ENCODE peak calls at places on chromosomes 11 and 22, in eight cellular contexts. I is tibial nerve; H is stimulated activated CD4-positive, alpha-beta T cell treated with anti-CD3 and anti-CD28 coated beads, Interleukin-1b, Interleukin-23, amount 100 ng/mL, for 1 hour; B is activated CD4-positive, alpha-beta T cell treated with anti-CD3 and anti-CD28 coated beads, Interleukin-2, amount 50 U/mL, for 24 hours; G is HuH-7; L is T-cell; J is cortex of kidney; D is NK-92 treated with Interleukin-12 subunit alpha and Interleukin-12 subunit beta, amount 100 ng/mL, for 24 hours. F is an unnamed sample.

GRCh38 chr11:119375629-119376196 is 5.8 kb downstream of the USP2 start:
- DNase-seq in I (peak; percentile 63), H (no peak), B (no peak), G (no peak), L (no peak), J (no peak), D (no peak), F (no peak)

GRCh38 chr22:17100621-17101020 is 15.8 kb downstream of the IL17RA start:
- DNase-seq in I (no peak), H (no peak), B (no peak), G (no peak), L (no peak), J (no peak), D (no peak), F (no peak)

GRCh38 chr11:121421149-121421906 is 30.8 kb upstream of the SORL1 start:
- DNase-seq in I (no peak), H (no peak), B (no peak), G (no peak), L (no peak), J (no peak), D (no peak), F (no peak)

GRCh38 chr11:20406484-20406883 is 19.0 kb downstream of the PRMT3 start:
- DNase-seq in I (no peak), H (no peak), B (no peak), G (no peak), L (no peak), J (no peak), D (no peak), F (no peak)

GRCh38 chr11:36282926-36283325 is 6.3 kb downstream of the COMMD9 start:
- DNase-seq in I (no peak), H (no peak), B (no peak), G (no peak), L (no peak), J (no peak), D (no peak), F (no peak)

GRCh38 chr22:21995660-21996059 is 13.1 kb upstream of the TOP3B start:
- DNase-seq in I (no peak), H (no peak), B (no peak), G (no peak), L (no peak), J (no peak), D (no peak), F (no peak)

GRCh38 chr11:37572491-37573171 is 974.6 kb upstream of the RAG2 start:
- DNase-seq in I (no peak), H (no peak), B (no peak), G (no peak), L (no peak), J (no peak), D (no peak), F (no peak)

GRCh38 chr22:37818397-37819099 is 4.6 kb upstream of the GALR3 start:
- DNase-seq in I (no peak), H (peak; percentile 46), B (peak; percentile 51), G (peak; percentile 87), L (peak; percentile 53), J (no peak), D (no peak), F (no peak)

GRCh38 chr11:17692006-17692405 is 27.4 kb upstream of the MYOD1 start:
- DNase-seq in I (no peak), H (no peak), B (no peak), G (no peak), L (no peak), J (no peak), D (no peak), F (no peak)

GRCh38 chr11:92794783-92795182 is 174.7 kb upstream of the MTNR1B start:
- DNase-seq in I (no peak), H (no peak), B (no peak), G (no peak), L (no peak), J (no peak), D (no peak), F (no peak)

GRCh38 chr11:91248199-91248807 is 976.3 kb upstream of the FAT3 start:
- DNase-seq in I (no peak), H (no peak), B (no peak), G (no peak), L (no peak), J (no peak), D (no peak), F (peak; percentile 23)

GRCh38 chr11:84543367-84544159 is 1083.6 kb downstream of the DLG2 start:
- DNase-seq in I (no peak), H (no peak), B (no peak), G (no peak), L (no peak), J (no peak), D (no peak), F (no peak)

GRCh38 chr22:18110194-18110943 is at the start of gene TUBA8:
- DNase-seq in I (no peak), H (peak; percentile 18), B (no peak), G (peak; percentile 52), L (no peak), J (no peak), D (no peak), F (no peak)

GRCh38 chr11:121514998-121515671 is 62.4 kb upstream of the SORL1-AS1 start:
- DNase-seq in I (no peak), H (no peak), B (no peak), G (no peak), L (no peak), J (no peak), D (no peak), F (no peak)

GRCh38 chr11:296976-297665 is 2.2 kb downstream of the IFITM5 start:
- DNase-seq in I (no peak), H (no peak), B (no peak), G (no peak), L (no peak), J (no peak), D (no peak), F (no peak)

GRCh38 chr22:31488988-31489617 is 539 bp downstream of the EIF4ENIF1 start:
- DNase-seq in I (no peak), H (peak; percentile 6), B (no peak), G (peak; percentile 56), L (no peak), J (no peak), D (peak; percentile 18), F (no peak)

GRCh38 chr11:64894070-64894811 is 15.8 kb upstream of the EHD1 start:
- DNase-seq in I (peak; percentile 68), H (peak; percentile 93), B (peak; percentile 89), G (peak; percentile 87), L (peak; percentile 90), J (no peak), D (peak; percentile 74), F (no peak)

GRCh38 chr11:118650366-118650765 is 29.1 kb downstream of the TREH start:
- DNase-seq in I (no peak), H (no peak), B (no peak), G (no peak), L (no peak), J (no peak), D (no peak), F (no peak)

GRCh38 chr22:29944339-29944738 is 61.4 kb downstream of the MTMR3 start:
- DNase-seq in I (no peak), H (no peak), B (no peak), G (no peak), L (no peak), J (no peak), D (no peak), F (no peak)

GRCh38 chr11:64881476-64881875 is 3.1 kb upstream of the EHD1 start:
- DNase-seq in I (no peak), H (no peak), B (no peak), G (no peak), L (no peak), J (no peak), D (no peak), F (no peak)

GRCh38 chr22:45242778-45243191 is 2.1 kb upstream of the KIAA0930 start:
- DNase-seq in I (no peak), H (no peak), B (no peak), G (no peak), L (no peak), J (no peak), D (no peak), F (no peak)

GRCh38 chr11:64060861-64061444 is 25.2 kb downstream of the FLRT1 start:
- DNase-seq in I (no peak), H (peak; percentile 29), B (peak; percentile 29), G (no peak), L (peak; percentile 36), J (no peak), D (no peak), F (no peak)

GRCh38 chr11:18271206-18271605 is 5.1 kb downstream of the SAA1 start:
- DNase-seq in I (no peak), H (no peak), B (no peak), G (no peak), L (no peak), J (no peak), D (no peak), F (no peak)

GRCh38 chr22:39607093-39607492 is 36.5 kb downstream of the CACNA1I start:
- DNase-seq in I (no peak), H (no peak), B (no peak), G (no peak), L (no peak), J (no peak), D (no peak), F (no peak)

GRCh38 chr11:106231591-106231990 is 154.1 kb downstream of the AASDHPPT start:
- DNase-seq in I (no peak), H (no peak), B (no peak), G (no peak), L (no peak), J (no peak), D (no peak), F (no peak)

GRCh38 chr11:119028346-119029068 is 2.2 kb downstream of the SLC37A4 start:
- DNase-seq in I (no peak), H (no peak), B (no peak), G (no peak), L (no peak), J (no peak), D (no peak), F (no peak)

GRCh38 chr11:70788247-70789022 is 390.1 kb downstream of the CTTN start:
- DNase-seq in I (no peak), H (no peak), B (no peak), G (no peak), L (no peak), J (no peak), D (no peak), F (peak; percentile 25)

GRCh38 chr11:69116671-69117070 is 39.1 kb upstream of the SMIM38 start:
- DNase-seq in I (no peak), H (no peak), B (no peak), G (no peak), L (no peak), J (no peak), D (no peak), F (no peak)

GRCh38 chr11:2217211-2218081 is 45.8 kb upstream of the TH start:
- DNase-seq in I (no peak), H (no peak), B (no peak), G (no peak), L (peak; percentile 39), J (no peak), D (no peak), F (no peak)

GRCh38 chr22:43861529-43861928 is 784 bp downstream of the SULT4A1 start:
- DNase-seq in I (no peak), H (no peak), B (no peak), G (no peak), L (no peak), J (no peak), D (no peak), F (no peak)

GRCh38 chr22:39956932-39957664 is 3.1 kb upstream of the TMA7B start:
- DNase-seq in I (no peak), H (no peak), B (no peak), G (no peak), L (no peak), J (no peak), D (peak; percentile 27), F (no peak)

GRCh38 chr22:42397332-42398246 is 34.6 kb downstream of the NFAM1 start:
- DNase-seq in I (no peak), H (no peak), B (no peak), G (no peak), L (no peak), J (no peak), D (no peak), F (peak; percentile 4)

GRCh38 chr11:121603316-121603715 is 150.5 kb upstream of the SORL1-AS1 start:
- DNase-seq in I (no peak), H (no peak), B (no peak), G (no peak), L (no peak), J (no peak), D (no peak), F (no peak)

GRCh38 chr11:62461740-62462522 is 43.1 kb downstream of the SCGB1A1 start:
- DNase-seq in I (no peak), H (no peak), B (no peak), G (no peak), L (no peak), J (no peak), D (no peak), F (no peak)